ENCODE peak calls at places on chromosomes 3 and 15, in ten cellular contexts. W, S, N, Z, J, D, Q, P, K and C are unnamed samples.

GRCh38 chr3:17384567-17385296 is 357.7 kb downstream of the TBC1D5 start:
- DNase-seq in D (no peak), K (peak; percentile 40), J (no peak), S (no peak), P (peak; percentile 6), N (peak; percentile 35), Z (peak; percentile 26), Q (no peak), W (no peak), C (peak; percentile 5)

GRCh38 chr3:22542311-22542710 is 660.8 kb upstream of the UBE2E2 start:
- DNase-seq in N (peak; percentile 64), J (no peak), K (peak; percentile 56), S (no peak), Z (no peak), Q (no peak), P (no peak), D (no peak), W (no peak), C (no peak)

GRCh38 chr3:187360523-187361060 is 7.6 kb upstream of the RTP4 start:
- DNase-seq in P (no peak), Z (no peak), D (no peak), J (no peak), S (no peak), W (no peak), N (no peak), Q (no peak), K (peak; percentile 4), C (no peak)

GRCh38 chr3:71521940-71522876 is 61.3 kb downstream of the FOXP1 start:
- DNase-seq in N (no peak), Z (no peak), P (no peak), S (no peak), D (no peak), J (no peak), W (no peak), K (no peak), Q (no peak), C (no peak)

GRCh38 chr3:121821421-121822199 is 13.2 kb downstream of the IQCB1 start:
- DNase-seq in J (no peak), S (no peak), N (no peak), Z (no peak), P (peak; percentile 64), K (no peak), Q (no peak), W (no peak), D (no peak), C (no peak)

GRCh38 chr15:32952901-32953889 is 235.4 kb downstream of the GREM1 start:
- DNase-seq in P (peak; percentile 59), Z (no peak), D (peak; percentile 18), Q (no peak), S (no peak), W (no peak), J (no peak), K (peak; percentile 47), N (peak; percentile 18), C (no peak)

GRCh38 chr3:6448011-6448410 is 412.9 kb upstream of the GRM7 start:
- DNase-seq in W (no peak), Z (no peak), D (no peak), N (no peak), K (no peak), J (no peak), Q (no peak), S (no peak), P (no peak), C (no peak)

GRCh38 chr3:52240059-52240885 is 1.3 kb upstream of the TWF2 start:
- DNase-seq in Q (no peak), Z (peak; percentile 79), N (peak; percentile 97), K (peak; percentile 98), S (peak; percentile 72), D (peak; percentile 62), J (peak; percentile 67), W (peak; percentile 81), P (peak; percentile 98), C (peak; percentile 87)

GRCh38 chr3:13853978-13854296 is 25.9 kb downstream of the WNT7A start:
- DNase-seq in N (no peak), K (no peak), D (no peak), Z (peak; percentile 99), W (no peak), S (no peak), Q (no peak), J (no peak), P (no peak), C (no peak)

GRCh38 chr15:93067649-93068085 is 21.3 kb downstream of the RGMA start:
- DNase-seq in W (peak; percentile 76), Q (no peak), J (peak; percentile 71), P (no peak), D (no peak), Z (no peak), K (peak; percentile 7), S (no peak), N (no peak), C (no peak)

GRCh38 chr3:140288575-140288974 is 353.6 kb downstream of the CLSTN2 start:
- DNase-seq in W (no peak), N (peak; percentile 25), P (no peak), Q (no peak), K (peak; percentile 78), Z (peak; percentile 32), S (no peak), J (no peak), D (no peak), C (no peak)

GRCh38 chr3:140290105-140290504 is 355.1 kb downstream of the CLSTN2 start:
- DNase-seq in Q (no peak), D (no peak), K (peak; percentile 81), W (no peak), Z (peak; percentile 69), P (no peak), S (no peak), N (peak; percentile 22), J (no peak), C (no peak)

DNA sequence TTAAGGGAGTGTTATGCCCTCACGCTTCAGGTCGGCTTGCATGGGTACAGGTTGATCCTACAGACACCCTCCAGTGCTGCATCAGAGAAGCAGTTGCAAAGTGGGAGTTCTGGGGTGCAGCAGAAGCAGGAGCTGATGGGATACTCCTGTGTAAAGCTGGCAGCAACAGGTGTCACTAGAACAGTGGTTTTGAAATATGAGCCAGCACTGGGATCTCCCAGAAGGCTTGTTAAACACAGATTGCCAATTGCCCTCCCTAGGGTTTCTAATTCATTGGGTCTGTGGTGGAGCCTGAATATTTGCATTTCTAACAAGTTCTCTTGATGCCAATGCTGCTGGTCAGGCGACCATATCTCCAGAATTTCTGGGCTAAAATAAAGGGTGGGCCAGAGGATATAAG is 350.4 kb downstream of the CLSTN2 start:
- DNase-seq in N (no peak), P (no peak), J (no peak), S (no peak), K (no peak), D (no peak), Q (no peak), Z (no peak), W (no peak), C (no peak)
- TF ChIP-seq CTCF in N (no peak), P (no peak), J (no peak), S (no peak), K (no peak), D (no peak), Q (no peak), Z (no peak), W (no peak), C (no peak)

GRCh38 chr3:28335246-28335645 is 13.3 kb upstream of the ZCWPW2 start:
- DNase-seq in Q (no peak), K (no peak), Z (no peak), W (no peak), N (no peak), S (no peak), D (no peak), P (no peak), J (no peak), C (no peak)

DNA sequence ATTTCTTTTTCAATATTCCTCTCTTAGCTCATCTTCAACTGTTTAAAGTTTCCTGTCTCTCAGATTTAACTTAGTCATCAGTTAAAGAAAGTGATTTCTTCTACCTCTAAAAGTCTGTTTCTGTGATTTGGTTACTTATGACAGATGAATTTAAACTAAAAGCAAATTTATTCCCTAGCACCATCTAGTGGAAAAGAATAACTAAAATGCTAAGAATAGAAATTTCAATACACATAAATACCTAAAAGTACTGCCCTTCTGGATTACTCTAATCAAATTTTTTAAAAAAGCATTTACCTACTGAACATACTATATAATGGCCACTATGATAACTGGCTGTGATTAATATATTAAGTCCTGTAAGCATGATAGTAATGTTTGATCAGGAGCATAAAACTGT is 14.0 kb upstream of the ZCWPW2 start:
- DNase-seq in P (peak; percentile 4), J (no peak), S (no peak), Z (no peak), K (peak; percentile 26), Q (no peak), D (no peak), N (no peak), W (no peak), C (no peak)
- TF ChIP-seq CTCF in P (peak; percentile 27), J (no peak), S (peak; percentile 23), Z (no peak), K (peak; percentile 23), Q (no peak), D (peak; percentile 42), N (no peak), W (no peak), C (peak; percentile 65)

GRCh38 chr3:31980530-31981205 is 394 bp downstream of the OSBPL10 start:
- DNase-seq in N (peak; percentile 68), S (peak; percentile 58), Z (peak; percentile 81), J (no peak), W (peak; percentile 75), D (peak; percentile 36), K (peak; percentile 29), P (peak; percentile 54), Q (peak; percentile 70), C (peak; percentile 16)
- TF ChIP-seq CTCF in N (no peak), S (no peak), Z (no peak), J (no peak), W (peak; percentile 7), D (no peak), K (no peak), P (peak; percentile 2), Q (no peak), C (no peak)

GRCh38 chr15:39413558-39413957 is 167.3 kb upstream of the THBS1 start:
- DNase-seq in K (peak; percentile 66), D (no peak), S (no peak), W (no peak), Z (peak; percentile 30), Q (no peak), N (peak; percentile 82), J (no peak), P (peak; percentile 35), C (peak; percentile 51)

GRCh38 chr15:39407116-39407515 is 173.8 kb upstream of the THBS1 start:
- DNase-seq in W (no peak), Q (no peak), N (peak; percentile 84), P (peak; percentile 54), Z (no peak), K (peak; percentile 87), J (no peak), S (no peak), D (no peak), C (peak; percentile 68)

GRCh38 chr15:39409876-39410505 is 170.9 kb upstream of the THBS1 start:
- DNase-seq in J (no peak), P (no peak), Q (no peak), D (no peak), W (no peak), K (peak; percentile 65), Z (no peak), N (peak; percentile 74), S (no peak), C (no peak)

GRCh38 chr15:39415634-39416033 is 165.2 kb upstream of the THBS1 start:
- DNase-seq in Q (no peak), Z (no peak), D (no peak), N (no peak), K (no peak), J (no peak), P (no peak), W (no peak), S (no peak), C (no peak)

GRCh38 chr15:39411102-39411989 is 169.5 kb upstream of the THBS1 start:
- DNase-seq in D (no peak), Z (peak; percentile 90), S (no peak), N (no peak), P (no peak), W (no peak), Q (no peak), K (peak; percentile 28), J (no peak), C (no peak)
- TF ChIP-seq CTCF in D (no peak), Z (no peak), S (no peak), N (no peak), P (no peak), W (no peak), Q (no peak), K (no peak), J (no peak), C (no peak)